ENCODE peak calls at places on chromosome 19, in nine cellular contexts. N, J, Q, S, V, M, P, Z and C are unnamed samples. For H3K9me3, the result is how much of the 10 kb centered on the place peaks cover.

GRCh38 chr19:35332817-35333216 is 3.8 kb downstream of the CD22 start:
- DNase-seq in Z (no peak), N (no peak), Q (no peak), M (no peak), P (no peak), J (no peak), S (no peak), V (peak), C (no peak)

GRCh38 chr19:46101293-46101692 is 23.2 kb downstream of the IGFL3 start:
- DNase-seq in V (no peak), Z (no peak), S (no peak), P (no peak), N (no peak), Q (no peak), J (peak), M (no peak), C (no peak)

GRCh38 chr19:3936506-3937442 is 3.9 kb downstream of the NMRK2 start:
- DNase-seq in P (no peak), S (no peak), J (no peak), V (no peak), M (no peak), Z (no peak), Q (no peak), N (no peak), C (no peak)

GRCh38 chr19:2976609-2977000 is 759 bp upstream of the TLE6 start:
- DNase-seq in P (no peak), N (no peak), Q (no peak), S (no peak), J (peak), M (no peak), V (no peak), Z (no peak), C (no peak)

GRCh38 chr19:31386806-31387205 is 37.6 kb upstream of the TSHZ3 start:
- DNase-seq in Z (no peak), M (no peak), Q (no peak), N (no peak), J (no peak), S (no peak), P (no peak), V (no peak), C (no peak)

GRCh38 chr19:50173144-50173543 is 10.1 kb upstream of the IZUMO2 start:
- DNase-seq in P (no peak), J (no peak), S (peak), Z (peak), Q (no peak), V (no peak), M (no peak), N (no peak), C (no peak)

GRCh38 chr19:48249502-48250014 is 6.2 kb downstream of the CARD8 start:
- DNase-seq in Z (peak), V (peak), J (no peak), M (peak), P (peak), N (peak), Q (peak), S (no peak), C (no peak)

GRCh38 chr19:44738603-44739585 is 9.6 kb upstream of the BCL3 start:
- DNase-seq in Z (peak), N (no peak), V (peak), Q (peak), P (no peak), M (no peak), J (no peak), S (peak), C (no peak)

GRCh38 chr19:55048446-55048845 is 10.4 kb upstream of the GP6 start:
- DNase-seq in S (no peak), V (no peak), M (no peak), Q (no peak), P (no peak), N (no peak), J (no peak), Z (no peak), C (no peak)
- TF ChIP-seq CTCF in S (no peak), V (no peak), M (no peak), Q (no peak), P (no peak), N (no peak), J (no peak), Z (no peak), C (no peak)

GRCh38 chr19:22263121-22263520 is 23.1 kb upstream of the ZNF729 start:
- DNase-seq in Z (no peak), S (no peak), V (no peak), M (no peak), Q (no peak), N (no peak), J (no peak), P (no peak), C (no peak)
- H3K4me3 ChIP-seq in Z (no peak), S (no peak), V (no peak), M (no peak), Q (no peak), N (no peak), J (no peak), P (no peak), C (no peak)

DNA sequence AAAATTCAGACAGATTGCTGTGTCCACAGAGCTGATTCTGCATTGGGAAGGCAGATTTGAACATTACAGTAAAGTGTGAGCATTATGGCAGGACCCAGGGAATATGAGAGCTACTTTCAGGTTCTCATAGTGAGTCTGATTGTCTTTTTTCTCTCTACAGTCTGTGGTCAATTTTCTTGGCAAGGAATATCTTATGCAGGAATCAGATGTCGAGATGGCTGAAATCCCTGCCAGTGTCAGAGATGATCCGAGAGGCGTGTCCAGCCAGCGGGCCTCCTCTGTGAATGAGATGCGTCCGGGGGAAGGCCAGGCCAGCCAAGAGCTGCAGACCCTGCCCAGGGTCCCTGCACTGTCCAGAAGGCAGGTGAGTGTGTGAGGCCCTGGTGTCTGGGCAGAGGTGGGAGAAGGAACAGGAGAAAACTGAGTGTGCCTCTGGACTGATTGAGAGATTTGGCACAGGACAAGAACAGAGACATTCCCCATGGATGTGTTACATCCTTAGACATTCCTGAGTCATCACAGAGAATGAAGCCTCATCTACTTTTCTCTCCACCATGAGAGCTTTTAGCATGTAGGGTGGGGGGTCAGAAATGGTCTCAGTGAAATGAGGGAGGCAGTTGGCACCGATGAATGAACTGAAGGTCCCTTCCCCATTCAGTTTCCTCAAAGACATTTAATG is 27.3 kb upstream of the EDDM13 start:
- DNase-seq in M (no peak), Z (no peak), S (no peak), N (no peak), P (no peak), J (no peak), Q (no peak), V (no peak), C (no peak)
- H3K9me3 ChIP-seq in M (under half), Z (under half), S (under half), N (under half), P (under half), J (under half), Q (under half), V (under half), C (under half)

DNA sequence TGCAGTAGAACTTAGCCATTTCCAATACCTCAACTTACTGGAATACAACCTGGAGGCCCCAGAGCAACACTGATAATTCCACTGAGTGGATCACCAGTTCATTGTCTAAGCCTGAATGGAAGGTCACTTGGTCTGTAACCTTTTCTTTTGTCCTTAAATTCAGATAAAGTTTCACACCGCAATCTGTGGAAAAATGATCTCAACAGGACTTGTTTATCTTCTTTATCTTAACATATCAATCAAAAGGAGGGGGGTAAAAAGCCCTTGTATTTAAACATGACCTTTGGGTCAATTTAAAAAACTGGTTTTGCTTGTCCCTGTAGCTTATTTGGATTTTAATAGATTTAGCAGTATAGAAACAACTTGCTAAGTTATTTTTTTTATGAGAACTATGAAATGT is 21.6 kb downstream of the SAE1 start:
- DNase-seq in N (no peak), Q (no peak), V (no peak), Z (no peak), P (no peak), M (no peak), S (no peak), J (no peak), C (no peak)
- TF ChIP-seq CTCF in N (no peak), Q (no peak), V (no peak), Z (no peak), P (no peak), M (no peak), S (no peak), J (no peak), C (no peak)

DNA sequence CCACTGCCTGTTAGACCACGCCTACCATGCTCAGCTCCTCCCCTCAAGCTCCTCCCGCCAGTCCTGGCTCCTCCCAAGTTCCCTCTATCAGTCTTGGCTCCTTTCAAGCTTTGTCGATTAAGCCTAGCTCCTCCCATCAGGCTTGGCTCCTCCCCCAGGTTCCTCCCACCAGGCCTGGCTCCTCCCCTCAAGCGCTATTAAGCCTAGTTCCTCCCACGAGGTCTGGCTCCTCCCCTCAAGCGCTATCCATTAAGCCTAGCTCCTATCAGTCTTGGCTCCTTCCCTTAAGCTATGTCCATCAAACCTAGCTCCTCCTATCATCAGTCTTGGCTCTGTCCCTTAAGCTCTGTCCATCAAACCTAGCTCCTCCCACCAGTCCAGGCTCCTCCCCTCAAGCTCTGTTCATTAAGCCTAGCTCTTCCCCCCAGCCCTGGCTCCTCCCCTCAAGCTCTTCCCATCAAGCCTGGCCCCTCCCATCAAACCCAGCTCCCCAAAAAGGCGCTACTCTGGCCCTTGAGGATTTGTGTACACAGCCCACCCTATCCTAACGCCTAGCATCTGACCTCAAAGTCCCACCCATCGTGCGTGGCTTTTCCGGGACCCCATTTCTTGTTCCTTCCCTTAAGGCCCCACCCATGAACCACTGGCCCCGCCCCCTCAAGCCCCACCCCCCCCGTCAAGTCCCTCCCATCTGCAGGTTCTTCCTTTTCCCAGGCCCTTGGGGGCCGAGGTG is 10.0 kb downstream of the CAMSAP3 start:
- DNase-seq in J (peak), M (peak), P (no peak), S (no peak), Q (no peak), V (no peak), Z (no peak), N (no peak), C (peak)
- H3K4me3 ChIP-seq in J (no peak), M (no peak), P (no peak), S (no peak), Q (no peak), V (no peak), Z (no peak), N (no peak), C (no peak)

DNA sequence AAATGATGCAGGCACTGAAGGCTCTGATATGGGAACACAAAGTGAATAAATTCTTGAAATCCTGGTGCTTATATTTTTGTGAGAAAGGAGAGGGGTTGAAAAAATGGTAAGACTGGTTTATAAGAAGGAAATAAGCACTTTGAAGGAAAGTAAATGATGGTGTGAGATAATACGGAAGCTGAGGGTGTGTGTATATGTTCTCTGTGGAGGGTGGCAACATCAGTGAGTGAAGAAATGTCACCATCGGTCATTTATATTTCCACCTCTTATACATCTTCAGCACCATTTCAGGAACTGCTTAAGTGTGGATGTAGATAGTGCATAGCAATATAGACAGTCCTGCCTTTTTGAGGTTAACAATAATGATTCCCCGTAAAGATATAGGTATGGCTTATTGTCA is 17.5 kb downstream of the ZNF136 start:
- DNase-seq in Z (no peak), J (no peak), N (no peak), V (no peak), Q (no peak), P (no peak), M (no peak), S (no peak), C (no peak)
- H3K9me3 ChIP-seq in Z (half or more), J (under half), N (under half), V (under half), Q (under half), P (under half), M (under half), S (under half), C (half or more)